ENCODE peak calls at places on chromosomes 16 and 17, in four cellular contexts. O, H, S and B are unnamed samples.

GRCh38 chr16:86924537-86924936 is 346.2 kb downstream of the FOXL1 start:
- DNase-seq in O (no peak), H (no peak), S (peak), B (no peak)

GRCh38 chr17:70945386-70945785 is 776.1 kb downstream of the KCNJ2 start:
- DNase-seq in O (no peak), H (no peak), S (peak), B (peak)

GRCh38 chr17:40103082-40103741 is 2.8 kb upstream of the NR1D1 start:
- DNase-seq in O (no peak), H (no peak), S (no peak), B (no peak)

GRCh38 chr17:72461757-72462156 is 340.9 kb downstream of the SOX9 start:
- DNase-seq in O (no peak), H (no peak), S (peak), B (no peak)

GRCh38 chr17:41026668-41027471 is at the start of gene KRTAP1-5:
- DNase-seq in O (no peak), H (no peak), S (peak), B (no peak)

GRCh38 chr16:77499373-77500285 is 64.8 kb upstream of the ADAMTS18 start:
- DNase-seq in O (no peak), H (no peak), S (peak), B (no peak)

GRCh38 chr16:84663433-84664101 is 15.3 kb downstream of the KLHL36 start:
- DNase-seq in O (no peak), H (no peak), S (no peak), B (no peak)

GRCh38 chr17:81909966-81910839 is 996 bp downstream of the PCYT2 start:
- DNase-seq in O (no peak), H (no peak), S (no peak), B (no peak)

GRCh38 chr16:8849411-8850011 is 19.3 kb downstream of the CARHSP1 start:
- DNase-seq in O (no peak), H (no peak), S (no peak), B (no peak)

GRCh38 chr17:7862692-7863437 is 5.1 kb downstream of the CYB5D1 start:
- DNase-seq in O (no peak), H (no peak), S (peak), B (peak)

GRCh38 chr16:1541293-1542165 is 8.1 kb downstream of the TMEM204 start:
- DNase-seq in O (no peak), H (no peak), S (no peak), B (no peak)

GRCh38 chr17:83186226-83186625 is 106.8 kb downstream of the METRNL start:
- DNase-seq in O (no peak), H (no peak), S (no peak), B (no peak)

GRCh38 chr16:89018605-89019158 is 41.7 kb upstream of the CBFA2T3 start:
- DNase-seq in O (no peak), H (no peak), S (peak), B (no peak)

GRCh38 chr17:69878661-69879060 is 196.4 kb upstream of the KCNJ16 start:
- DNase-seq in O (no peak), H (no peak), S (no peak), B (no peak)

GRCh38 chr17:75625813-75626486 is 7.3 kb upstream of the SMIM5 start:
- DNase-seq in O (no peak), H (no peak), S (no peak), B (peak)

GRCh38 chr16:48961546-48961945 is 320.1 kb downstream of the CBLN1 start:
- DNase-seq in O (no peak), H (no peak), S (peak), B (no peak)

GRCh38 chr16:81715358-81716196 is 63.5 kb upstream of the PLCG2 start:
- DNase-seq in O (peak), H (no peak), S (no peak), B (no peak)

GRCh38 chr17:50893183-50893993 is 27.2 kb upstream of the TOB1 start:
- DNase-seq in O (no peak), H (peak), S (peak), B (no peak)